ENCODE peak calls at places on chromosomes 5 and 9, in four cellular contexts. E is lower lobe of right lung; M is psoas muscle; X is central memory CD8-positive, alpha-beta T cell. D is an unnamed sample.
A peak's percentile ranks its signal among the peaks of the same experiment; 100 is the strongest.

GRCh38 chr9:96686638-96687335 is 31.7 kb upstream of the PRXL2C start:
- DNase-seq in E (peak; percentile 90), M (peak; percentile 86), X (peak; percentile 73), D (peak; percentile 60)

GRCh38 chr9:130323051-130323757 is 57.6 kb downstream of the HMCN2 start:
- DNase-seq in E (no peak), M (no peak), X (no peak), D (no peak)

GRCh38 chr5:55364537-55365055 is 56.8 kb downstream of the MTREX start:
- DNase-seq in E (no peak), M (no peak), X (no peak), D (no peak)

GRCh38 chr5:143918961-143919360 is 107.0 kb downstream of the HMHB1 start:
- DNase-seq in E (no peak), M (no peak), X (no peak), D (no peak)

GRCh38 chr5:52690236-52690685 is 97.5 kb upstream of the ITGA1 start:
- DNase-seq in E (no peak), M (no peak), X (no peak), D (no peak)

GRCh38 chr9:3963266-3964019 is 336.4 kb downstream of the GLIS3 start:
- DNase-seq in E (no peak), M (no peak), X (no peak), D (no peak)

GRCh38 chr9:135476981-135477380 is 2.6 kb upstream of the PPP1R26 start:
- DNase-seq in E (peak; percentile 54), M (no peak), X (no peak), D (no peak)

GRCh38 chr9:106745457-106745856 is 117.5 kb upstream of the ZNF462 start:
- DNase-seq in E (no peak), M (no peak), X (no peak), D (no peak)

GRCh38 chr5:36919238-36919637 is 42.7 kb downstream of the NIPBL start:
- DNase-seq in E (no peak), M (no peak), X (no peak), D (no peak)

GRCh38 chr5:39761199-39761580 is 336.4 kb upstream of the DAB2 start:
- DNase-seq in E (no peak), M (no peak), X (no peak), D (no peak)

GRCh38 chr5:125274211-125274610 is 527.8 kb upstream of the ZNF608 start:
- DNase-seq in E (no peak), M (no peak), X (no peak), D (no peak)

GRCh38 chr5:139462582-139463276 is at the start of gene ECSCR:
- DNase-seq in E (no peak), M (no peak), X (no peak), D (no peak)

GRCh38 chr5:163458778-163459405 is 1.0 kb downstream of the NUDCD2 start:
- DNase-seq in E (no peak), M (no peak), X (no peak), D (no peak)

GRCh38 chr5:177113566-177114424 is 19.8 kb upstream of the NSD1 start:
- DNase-seq in E (peak; percentile 80), M (peak; percentile 72), X (peak; percentile 69), D (peak; percentile 70)

GRCh38 chr5:132451387-132451786 is 39.2 kb downstream of the IRF1 start:
- DNase-seq in E (no peak), M (no peak), X (no peak), D (no peak)

GRCh38 chr5:97844797-97845196 is 661.8 kb upstream of the RIOK2 start:
- DNase-seq in E (no peak), M (no peak), X (no peak), D (no peak)

GRCh38 chr5:93307557-93307956 is 273.5 kb downstream of the NR2F1-AS1 start:
- DNase-seq in E (no peak), M (no peak), X (no peak), D (no peak)

GRCh38 chr5:93580387-93581100 is 475 bp downstream of the NR2F1-AS1 start:
- DNase-seq in E (peak; percentile 51), M (no peak), X (no peak), D (no peak)

GRCh38 chr9:134680393-134681060 is 38.9 kb downstream of the COL5A1 start:
- DNase-seq in E (no peak), M (peak; percentile 8), X (no peak), D (no peak)

GRCh38 chr5:1718669-1719068 is 81.0 kb downstream of the MRPL36 start:
- DNase-seq in E (no peak), M (no peak), X (no peak), D (no peak)

GRCh38 chr9:76729116-76729515 is 35.1 kb upstream of the PCA3 start:
- DNase-seq in E (no peak), M (no peak), X (no peak), D (no peak)

GRCh38 chr5:63743096-63743798 is 219.0 kb downstream of the HTR1A start:
- DNase-seq in E (no peak), M (no peak), X (no peak), D (no peak)

GRCh38 chr9:125430161-125430485 is 168.5 kb downstream of the GAPVD1 start:
- DNase-seq in E (peak; percentile 35), M (no peak), X (no peak), D (no peak)

GRCh38 chr9:132012704-132013345 is 66.8 kb downstream of the MED27 start:
- DNase-seq in E (no peak), M (no peak), X (no peak), D (no peak)

GRCh38 chr5:73655521-73656160 is 29.6 kb downstream of the ARHGEF28 start:
- DNase-seq in E (no peak), M (no peak), X (no peak), D (no peak)

GRCh38 chr9:133264235-133264764 is 10.7 kb downstream of the ABO start:
- DNase-seq in E (no peak), M (no peak), X (no peak), D (no peak)

GRCh38 chr5:154520861-154521453 is 42.9 kb upstream of the HAND1 start:
- DNase-seq in E (peak; percentile 54), M (no peak), X (no peak), D (no peak)

D was measured in effector CD4-positive, alpha-beta T cell.